ENCODE peak calls at places on chromosomes 2 and 18, in four cellular contexts. H, G, S and M are unnamed samples.

GRCh38 chr2:191222952-191223351 is 22.3 kb upstream of the MYO1B start:
- DNase-seq in H (no peak), G (no peak), S (no peak), M (no peak)

GRCh38 chr2:160010361-160011145 is 51.9 kb downstream of the PLA2R1 start:
- DNase-seq in H (peak; percentile 13), G (no peak), S (no peak), M (no peak)

GRCh38 chr2:71662665-71663394 is 209.5 kb downstream of the DYSF start:
- DNase-seq in H (no peak), G (no peak), S (no peak), M (no peak)

GRCh38 chr2:12796617-12797016 is 79.9 kb downstream of the TRIB2 start:
- DNase-seq in H (no peak), G (no peak), S (no peak), M (no peak)

GRCh38 chr2:204060896-204061640 is 124.5 kb downstream of the ICOS start:
- DNase-seq in H (no peak), G (no peak), S (no peak), M (no peak)

GRCh38 chr2:20170646-20171250 is 54.2 kb downstream of the SDC1 start:
- DNase-seq in H (no peak), G (no peak), S (no peak), M (no peak)

GRCh38 chr2:149473538-149473937 is 114.0 kb downstream of the MMADHC start:
- DNase-seq in H (no peak), G (no peak), S (no peak), M (no peak)

GRCh38 chr2:231130657-231131056 is 5.8 kb upstream of the HTR2B start:
- DNase-seq in H (no peak), G (no peak), S (no peak), M (no peak)

GRCh38 chr2:151857650-151858049 is 29.4 kb upstream of the ARL5A start:
- DNase-seq in H (no peak), G (peak; percentile 16), S (no peak), M (no peak)

GRCh38 chr2:46461716-46462171 is 17.6 kb upstream of the TMEM247 start:
- DNase-seq in H (no peak), G (no peak), S (peak; percentile 55), M (no peak)

GRCh38 chr2:126817172-126817571 is 81.5 kb upstream of the TEX51 start:
- DNase-seq in H (no peak), G (no peak), S (no peak), M (no peak)

GRCh38 chr2:45845058-45845457 is 193.6 kb downstream of the PRKCE start:
- DNase-seq in H (no peak), G (no peak), S (no peak), M (no peak)

GRCh38 chr2:42809876-42810125 is 17.4 kb upstream of the HAAO start:
- DNase-seq in H (peak; percentile 77), G (peak; percentile 79), S (no peak), M (peak; percentile 88)

GRCh38 chr2:24313744-24314632 is 46.3 kb downstream of the ITSN2 start:
- DNase-seq in H (peak; percentile 51), G (no peak), S (no peak), M (no peak)

GRCh38 chr2:120617055-120617454 is 118.6 kb upstream of the GLI2 start:
- DNase-seq in H (no peak), G (no peak), S (no peak), M (no peak)

GRCh38 chr18:48545690-48546365 is 7.0 kb downstream of the CTIF start:
- DNase-seq in H (peak; percentile 90), G (no peak), S (no peak), M (peak; percentile 42)

DNA sequence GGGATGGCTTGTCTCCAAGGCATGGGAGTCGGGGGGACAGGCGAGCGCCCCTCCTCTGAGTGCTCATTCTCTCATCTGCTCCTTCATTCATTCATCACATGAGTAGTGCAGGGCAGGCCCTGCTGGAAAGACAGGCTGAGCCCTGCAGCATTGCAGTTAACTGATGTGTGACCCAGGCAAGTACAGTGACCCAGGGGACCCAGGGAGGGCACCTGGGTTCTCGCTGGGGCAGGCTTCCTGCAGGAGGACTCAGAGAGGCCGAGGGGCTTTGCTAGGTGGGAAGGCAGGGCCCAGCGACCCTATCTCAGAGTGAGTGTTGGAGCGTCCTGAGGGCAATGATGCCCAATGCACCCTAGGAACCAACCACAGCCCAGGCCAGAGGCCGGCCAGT is 30.6 kb downstream of the HJURP start:
- DNase-seq in H (no peak), G (no peak), S (no peak), M (no peak)
- TF ChIP-seq MXI1 in H (no peak), G (no peak), S (no peak), M (no peak)

DNA sequence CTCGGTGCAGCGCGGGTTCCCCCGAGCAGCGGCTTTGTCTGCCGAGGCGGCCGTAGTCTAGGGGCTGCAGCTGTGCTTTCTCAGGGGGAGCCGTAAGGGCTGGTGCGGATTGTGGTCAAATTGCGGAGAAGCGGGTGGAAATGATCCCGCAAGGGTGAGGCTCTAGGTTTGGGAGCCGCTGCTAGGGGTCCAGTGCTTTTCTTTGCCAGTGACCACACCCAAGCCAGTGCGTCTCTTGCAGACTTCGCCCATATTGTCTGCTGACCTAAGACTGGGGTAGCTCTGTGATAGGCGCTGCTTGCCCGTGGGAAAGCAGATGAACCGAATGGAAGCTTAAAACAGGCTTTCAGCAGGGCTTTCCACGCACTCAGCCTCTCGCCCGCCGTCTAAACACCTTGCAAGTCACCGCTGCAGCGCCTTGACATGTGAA is 2.1 kb downstream of the DPYSL5 start:
- DNase-seq in H (no peak), G (no peak), S (no peak), M (no peak)
- TF ChIP-seq MXI1 in H (no peak), G (no peak), S (no peak), M (no peak)

GRCh38 chr2:60515751-60516226 is 37.7 kb downstream of the BCL11A start:
- DNase-seq in H (peak; percentile 94), G (no peak), S (peak; percentile 90), M (no peak)
- TF ChIP-seq MXI1 in H (no peak), G (no peak), S (no peak), M (no peak)

GRCh38 chr2:105042189-105042588 is 4.3 kb downstream of the MRPS9 start:
- DNase-seq in H (no peak), G (no peak), S (no peak), M (no peak)
- TF ChIP-seq MXI1 in H (no peak), G (no peak), S (no peak), M (no peak)

DNA sequence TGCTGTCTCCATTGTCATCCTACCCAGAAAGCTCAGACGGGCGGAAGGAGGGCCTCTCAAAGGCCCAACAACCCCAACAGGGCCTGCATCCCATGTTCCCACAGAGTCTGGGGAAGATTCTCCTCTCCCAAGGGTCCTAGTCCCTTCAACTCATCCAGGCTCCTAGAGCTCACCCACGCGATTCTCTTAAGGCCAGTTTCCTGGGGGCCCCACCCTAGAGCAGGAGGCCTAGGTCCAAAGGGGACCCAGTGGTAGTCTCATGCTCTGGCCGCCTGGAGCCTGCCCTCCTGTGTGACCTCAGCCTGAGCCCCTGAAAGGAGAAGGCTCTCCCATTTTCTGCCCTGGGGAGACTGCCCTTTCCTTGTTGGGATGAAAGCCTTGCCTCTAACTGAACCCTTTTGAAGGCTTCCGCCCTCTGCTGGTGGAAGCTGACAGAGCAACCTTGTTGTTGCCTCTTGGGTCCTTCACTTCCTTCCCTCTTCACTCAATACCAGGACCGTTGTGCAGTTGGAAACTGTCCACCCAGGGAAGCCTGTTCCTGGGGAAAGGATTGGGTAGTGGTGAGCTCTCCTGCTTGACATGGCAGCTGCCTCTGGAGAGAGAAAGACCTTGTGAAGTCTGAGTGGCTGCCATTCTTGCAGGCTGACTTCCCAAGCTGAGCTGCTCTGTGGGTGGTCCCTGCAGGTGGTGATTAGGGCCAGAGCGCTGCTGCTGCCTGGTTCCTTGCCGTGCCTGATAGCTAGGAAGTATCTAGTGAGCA is 86.0 kb upstream of the ALPP start:
- DNase-seq in H (peak; percentile 51), G (peak; percentile 58), S (no peak), M (peak; percentile 53)
- TF ChIP-seq MXI1 in H (no peak), G (no peak), S (no peak), M (no peak)

GRCh38 chr2:224442092-224442999 is 40.4 kb upstream of the FAM124B start:
- DNase-seq in H (no peak), G (no peak), S (no peak), M (no peak)
- TF ChIP-seq MXI1 in H (no peak), G (no peak), S (no peak), M (no peak)

GRCh38 chr2:119263656-119264055 is 40.0 kb downstream of the STEAP3 start:
- DNase-seq in H (no peak), G (no peak), S (no peak), M (no peak)
- TF ChIP-seq MXI1 in H (no peak), G (no peak), S (no peak), M (no peak)

DNA sequence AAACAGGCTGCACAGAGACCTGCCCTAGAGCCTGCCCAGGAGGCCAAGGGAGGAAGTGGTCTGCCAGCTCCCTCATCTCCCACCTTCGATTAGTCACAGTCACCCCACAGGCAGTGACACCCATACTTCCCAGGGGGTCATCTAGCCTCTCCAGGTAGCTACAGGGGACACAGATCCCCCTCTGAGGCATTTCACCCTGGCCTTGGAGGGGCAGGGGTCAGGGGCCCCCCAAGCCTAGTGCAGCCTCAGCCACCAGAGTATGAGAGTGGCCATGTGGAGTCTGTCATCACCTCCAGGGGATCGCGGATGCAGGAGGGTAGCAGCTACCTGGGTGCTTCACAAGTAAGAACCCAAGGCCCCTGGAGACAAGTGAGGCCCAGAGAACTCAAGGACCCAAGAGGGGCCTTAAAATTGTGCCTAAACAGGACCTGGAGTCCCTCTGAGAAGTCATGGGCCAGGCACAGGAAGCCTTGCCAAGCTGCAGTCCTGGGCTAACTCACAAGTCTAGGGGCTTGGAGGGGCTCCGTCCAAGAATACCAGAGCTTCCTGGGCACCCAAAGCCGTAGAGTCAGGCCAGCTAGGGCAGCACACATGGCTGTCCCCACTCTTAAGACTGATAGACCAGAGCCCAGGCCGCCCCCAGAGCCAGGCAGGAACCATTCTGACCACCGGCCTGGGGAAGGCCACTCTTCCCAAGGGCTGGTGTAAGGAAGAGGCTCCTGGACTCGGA is 354.3 kb upstream of the ID2 start:
- DNase-seq in H (no peak), G (no peak), S (no peak), M (no peak)
- TF ChIP-seq MXI1 in H (no peak), G (no peak), S (no peak), M (no peak)

GRCh38 chr2:240339411-240340360 is 95.8 kb upstream of the GPC1 start:
- DNase-seq in H (no peak), G (no peak), S (no peak), M (no peak)
- TF ChIP-seq MXI1 in H (no peak), G (no peak), S (no peak), M (no peak)